ENCODE peak calls at places on chromosomes 2 and 18, in ten cellular contexts. L is activated T-cell treated with anti-CD3 and anti-CD28 coated beads for 24 hours; E is PC-3; R is stimulated activated CD4-positive, alpha-beta T cell treated with anti-CD3 and anti-CD28 coated beads, TNF-alpha, amount 100 ng/mL, for 48 hours; H is stimulated activated CD8-positive, alpha-beta memory T cell treated with anti-CD3 and anti-CD28 coated beads, Interleukin-7, amount 100 ng/mL, for 1 hour; W is amniotic epithelial cell; D is NCI-H1417; Y is activated gamma-delta T cell treated with Interleukin-2 at 50 U/mL for 16 hours; Q is mesendoderm; A is lower lobe of right lung. V is an unnamed sample.

GRCh38 chr2:174546519-174547506 is 50.8 kb downstream of the WIPF1 start:
- DNase-seq in Q (peak), H (no peak), A (no peak), W (peak), R (no peak), Y (no peak), L (no peak), E (peak), D (no peak), V (peak)

GRCh38 chr2:157627594-157628281 is 926 bp downstream of the ACVR1C start:
- DNase-seq in Y (peak), L (peak), D (no peak), A (peak), W (peak), R (peak), H (no peak), Q (peak), E (peak), V (peak)

GRCh38 chr2:11248-11941 is 34.9 kb downstream of the FAM110C start:
- DNase-seq in R (peak), L (peak), A (peak), E (peak), Q (peak), Y (peak), H (no peak), W (no peak), D (no peak), V (peak)

GRCh38 chr2:105793230-105793975 is 48.7 kb downstream of the NCK2 start:
- DNase-seq in H (no peak), D (no peak), Y (no peak), R (no peak), A (no peak), E (no peak), L (no peak), Q (no peak), W (no peak), V (no peak)

GRCh38 chr18:63253428-63254372 is 65.9 kb downstream of the BCL2 start:
- DNase-seq in W (peak), R (no peak), E (no peak), L (no peak), H (no peak), D (no peak), A (no peak), Y (no peak), Q (no peak), V (no peak)

GRCh38 chr2:207483477-207483876 is 46.3 kb upstream of the CREB1 start:
- DNase-seq in A (no peak), W (peak), D (no peak), E (no peak), Q (no peak), H (no peak), R (no peak), L (no peak), Y (no peak), V (no peak)

GRCh38 chr18:57744211-57744694 is 58.9 kb downstream of the ATP8B1 start:
- DNase-seq in Y (no peak), R (no peak), W (no peak), Q (no peak), L (no peak), H (no peak), D (no peak), E (peak), A (no peak), V (no peak)

GRCh38 chr2:74249406-74250122 is 51.1 kb downstream of the MTHFD2 start:
- DNase-seq in D (no peak), H (no peak), L (no peak), Q (no peak), R (no peak), E (no peak), W (no peak), A (no peak), Y (no peak), V (no peak)

GRCh38 chr18:69490813-69491212 is 90.1 kb downstream of the DOK6 start:
- DNase-seq in Q (peak), Y (no peak), A (no peak), E (peak), H (no peak), R (no peak), D (no peak), W (peak), L (no peak), V (no peak)

GRCh38 chr2:106053581-106053980 is 140.5 kb downstream of the UXS1 start:
- DNase-seq in Q (no peak), R (no peak), H (no peak), Y (no peak), L (no peak), D (no peak), A (no peak), E (no peak), W (no peak), V (no peak)

GRCh38 chr2:30679416-30680088 is 127.7 kb downstream of the CAPN13 start:
- DNase-seq in Q (peak), W (peak), L (no peak), H (no peak), A (no peak), R (no peak), E (no peak), D (no peak), Y (no peak), V (no peak)

GRCh38 chr2:222869252-222869560 is 8.4 kb downstream of the ACSL3 start:
- DNase-seq in Q (no peak), H (no peak), Y (no peak), D (no peak), L (no peak), R (no peak), W (no peak), E (no peak), A (no peak), V (no peak)

GRCh38 chr2:201261911-201262310 is 1.6 kb downstream of the CASP8 start:
- DNase-seq in H (no peak), Y (no peak), L (no peak), A (no peak), E (no peak), W (no peak), Q (no peak), D (no peak), R (no peak), V (no peak)

GRCh38 chr2:239433777-239434396 is 33.1 kb upstream of the HDAC4 start:
- DNase-seq in E (peak), A (no peak), W (peak), H (no peak), Q (no peak), R (peak), Y (no peak), D (no peak), L (no peak), V (peak)

GRCh38 chr2:38128653-38129052 is 52.7 kb upstream of the CYP1B1 start:
- DNase-seq in E (no peak), L (no peak), R (no peak), W (peak), A (no peak), Q (no peak), D (no peak), H (no peak), Y (no peak), V (no peak)

GRCh38 chr18:49072524-49072934 is 121.8 kb upstream of the SMAD7 start:
- DNase-seq in E (no peak), H (no peak), Q (no peak), A (no peak), R (no peak), Y (no peak), D (no peak), W (peak), L (no peak), V (no peak)

GRCh38 chr2:151730242-151730975 is 3.9 kb downstream of the NEB start:
- DNase-seq in L (no peak), R (no peak), Y (no peak), A (no peak), W (peak), H (no peak), Q (peak), E (no peak), D (peak), V (no peak)

GRCh38 chr18:21599585-21600525 is 649 bp downstream of the ESCO1 start:
- DNase-seq in R (peak), L (no peak), E (peak), W (no peak), H (peak), Y (no peak), Q (peak), A (peak), D (peak), V (peak)

GRCh38 chr2:54404270-54404669 is 51.9 kb upstream of the SPTBN1 start:
- DNase-seq in W (peak), H (no peak), R (no peak), Q (no peak), A (no peak), Y (no peak), E (no peak), D (no peak), L (no peak), V (no peak)

GRCh38 chr2:232420073-232420454 is 13.4 kb downstream of the ALPG start:
- DNase-seq in R (no peak), L (no peak), E (no peak), Y (no peak), H (no peak), A (peak), Q (peak), W (no peak), D (no peak), V (no peak)

GRCh38 chr2:33645861-33646260 is 46.8 kb upstream of the FAM98A start:
- DNase-seq in Y (no peak), A (no peak), Q (no peak), H (no peak), D (no peak), R (no peak), W (no peak), E (peak), L (no peak), V (no peak)

GRCh38 chr2:200585730-200586643 is at the start of gene AOX1:
- DNase-seq in A (peak), E (no peak), H (no peak), Q (peak), R (no peak), Y (peak), W (peak), D (no peak), L (no peak), V (no peak)

GRCh38 chr18:10270160-10270571 is 184.3 kb upstream of the APCDD1 start:
- DNase-seq in A (no peak), R (no peak), H (no peak), E (no peak), Q (no peak), W (no peak), D (no peak), Y (no peak), L (no peak), V (no peak)

GRCh38 chr2:64354857-64355680 is 98.9 kb upstream of the LGALSL start:
- DNase-seq in A (no peak), D (peak), Y (no peak), H (no peak), E (peak), L (no peak), R (no peak), Q (no peak), W (peak), V (peak)

GRCh38 chr18:5628512-5629255 is 84.9 kb upstream of the EPB41L3 start:
- DNase-seq in E (peak), Y (no peak), A (peak), H (no peak), Q (peak), W (peak), R (peak), D (peak), L (no peak), V (no peak)

GRCh38 chr2:23925702-23926288 is 1.1 kb downstream of the ATAD2B start:
- DNase-seq in Y (peak), E (peak), R (peak), A (no peak), D (peak), H (peak), Q (peak), W (peak), L (peak), V (peak)

GRCh38 chr2:229176136-229176535 is 95.0 kb downstream of the PID1 start:
- DNase-seq in R (no peak), A (no peak), E (no peak), W (no peak), Q (no peak), Y (no peak), H (no peak), L (no peak), D (no peak), V (no peak)

GRCh38 chr18:8701546-8702118 is 3.7 kb upstream of the MTCL1 start:
- DNase-seq in L (no peak), Y (no peak), E (peak), R (no peak), A (no peak), D (no peak), Q (no peak), W (peak), H (no peak), V (peak)

GRCh38 chr2:20852139-20852538 is 29.2 kb upstream of the LDAH start:
- DNase-seq in Q (no peak), Y (no peak), L (no peak), A (no peak), E (no peak), H (no peak), W (no peak), D (no peak), R (no peak), V (no peak)

GRCh38 chr2:9103663-9104277 is 100.3 kb upstream of the MBOAT2 start:
- DNase-seq in Y (no peak), H (no peak), E (peak), A (no peak), Q (peak), D (no peak), R (no peak), W (no peak), L (no peak), V (peak)

GRCh38 chr18:57461652-57462269 is 26.6 kb downstream of the ONECUT2 start:
- DNase-seq in W (no peak), A (no peak), Y (no peak), E (no peak), H (no peak), R (no peak), L (no peak), Q (no peak), D (no peak), V (no peak)

GRCh38 chr2:10318345-10318744 is 15.6 kb downstream of the HPCAL1 start:
- DNase-seq in D (no peak), H (no peak), R (no peak), Q (no peak), W (no peak), E (no peak), A (no peak), Y (no peak), L (no peak), V (no peak)

GRCh38 chr2:236085647-236086046 is 82.5 kb downstream of the GBX2 start:
- DNase-seq in W (no peak), Y (no peak), R (no peak), L (no peak), E (no peak), Q (peak), H (no peak), A (no peak), D (no peak), V (no peak)

GRCh38 chr18:66838340-66838987 is 234.6 kb upstream of the CDH19 start:
- DNase-seq in E (no peak), Y (no peak), Q (no peak), W (no peak), A (no peak), R (no peak), L (no peak), D (no peak), H (no peak), V (peak)

GRCh38 chr18:67794512-67794911 is 278.0 kb upstream of the DSEL start:
- DNase-seq in E (no peak), Q (no peak), A (no peak), W (peak), R (no peak), H (no peak), L (no peak), D (no peak), Y (no peak), V (no peak)

GRCh38 chr2:120952318-120952717 is 216.7 kb downstream of the GLI2 start:
- DNase-seq in A (no peak), D (no peak), Y (no peak), L (no peak), E (no peak), Q (no peak), H (no peak), R (no peak), W (peak), V (peak)

V was measured in MCF 10A.